ENCODE peak calls at places on chromosome 17, in six cellular contexts. One of them, this sample, is unnamed.

GRCh38 chr17:823501-823902 is 41.3 kb downstream of the MRM3 start:
- DNase-seq in left lung: no peak
- DNase-seq in thoracic aorta: no peak
- DNase-seq in tibial nerve: no peak
- DNase-seq in body of pancreas: no peak
- DNase-seq in CD8-positive, alpha-beta T cell: no peak
- DNase-seq in this sample: no peak

GRCh38 chr17:17001076-17001777 is 29.3 kb upstream of the TNFRSF13B start:
- DNase-seq in left lung: no peak
- DNase-seq in thoracic aorta: no peak
- DNase-seq in tibial nerve: no peak
- DNase-seq in body of pancreas: no peak
- DNase-seq in CD8-positive, alpha-beta T cell: no peak
- DNase-seq in this sample: no peak

GRCh38 chr17:9003355-9004131 is 17.8 kb upstream of the NTN1 start:
- DNase-seq in left lung: no peak
- DNase-seq in thoracic aorta: no peak
- DNase-seq in tibial nerve: no peak
- DNase-seq in body of pancreas: no peak
- DNase-seq in CD8-positive, alpha-beta T cell: no peak
- DNase-seq in this sample: no peak

GRCh38 chr17:26818736-26819135 is 475.2 kb upstream of the WSB1 start:
- DNase-seq in left lung: no peak
- DNase-seq in thoracic aorta: no peak
- DNase-seq in tibial nerve: no peak
- DNase-seq in body of pancreas: no peak
- DNase-seq in CD8-positive, alpha-beta T cell: no peak
- DNase-seq in this sample: no peak

GRCh38 chr17:9360610-9361571 is 214.7 kb downstream of the STX8 start:
- DNase-seq in left lung: no peak
- DNase-seq in thoracic aorta: no peak
- DNase-seq in tibial nerve: no peak
- DNase-seq in body of pancreas: peak; percentile 34
- DNase-seq in CD8-positive, alpha-beta T cell: no peak
- DNase-seq in this sample: no peak

GRCh38 chr17:42135664-42136653 is 13.4 kb downstream of the HSPB9 start:
- DNase-seq in left lung: peak; percentile 89
- DNase-seq in thoracic aorta: no peak
- DNase-seq in tibial nerve: no peak
- DNase-seq in body of pancreas: peak; percentile 97
- DNase-seq in CD8-positive, alpha-beta T cell: no peak
- DNase-seq in this sample: no peak

GRCh38 chr17:64503821-64504768 is 2.0 kb downstream of the DDX5 start:
- DNase-seq in left lung: no peak
- DNase-seq in thoracic aorta: no peak
- DNase-seq in tibial nerve: no peak
- DNase-seq in body of pancreas: no peak
- DNase-seq in CD8-positive, alpha-beta T cell: no peak
- DNase-seq in this sample: no peak

GRCh38 chr17:37147301-37147812 is 198.6 kb downstream of the AATF start:
- DNase-seq in left lung: no peak
- DNase-seq in thoracic aorta: no peak
- DNase-seq in tibial nerve: no peak
- DNase-seq in body of pancreas: no peak
- DNase-seq in CD8-positive, alpha-beta T cell: no peak
- DNase-seq in this sample: no peak

GRCh38 chr17:34146440-34147043 is 108.5 kb upstream of the CCL2 start:
- DNase-seq in left lung: peak; percentile 54
- DNase-seq in thoracic aorta: no peak
- DNase-seq in tibial nerve: no peak
- DNase-seq in body of pancreas: peak; percentile 74
- DNase-seq in CD8-positive, alpha-beta T cell: peak; percentile 31
- DNase-seq in this sample: peak; percentile 32

GRCh38 chr17:8875416-8875815 is 7.9 kb upstream of the PIK3R6 start:
- DNase-seq in left lung: no peak
- DNase-seq in thoracic aorta: no peak
- DNase-seq in tibial nerve: no peak
- DNase-seq in body of pancreas: no peak
- DNase-seq in CD8-positive, alpha-beta T cell: no peak
- DNase-seq in this sample: no peak

GRCh38 chr17:59893617-59894100 is 738 bp downstream of the RPS6KB1 start:
- DNase-seq in left lung: no peak
- DNase-seq in thoracic aorta: no peak
- DNase-seq in tibial nerve: no peak
- DNase-seq in body of pancreas: no peak
- DNase-seq in CD8-positive, alpha-beta T cell: no peak
- DNase-seq in this sample: no peak

GRCh38 chr17:18866866-18867813 is 9.2 kb downstream of the PRPSAP2 start:
- DNase-seq in left lung: no peak
- DNase-seq in thoracic aorta: no peak
- DNase-seq in tibial nerve: no peak
- DNase-seq in body of pancreas: no peak
- DNase-seq in CD8-positive, alpha-beta T cell: no peak
- DNase-seq in this sample: no peak

GRCh38 chr17:1008008-1008761 is 11.3 kb downstream of the TIMM22 start:
- DNase-seq in left lung: no peak
- DNase-seq in thoracic aorta: no peak
- DNase-seq in tibial nerve: peak; percentile 57
- DNase-seq in body of pancreas: no peak
- DNase-seq in CD8-positive, alpha-beta T cell: no peak
- DNase-seq in this sample: no peak

GRCh38 chr17:4666296-4666695 is 24.8 kb upstream of the ALOX15 start:
- DNase-seq in left lung: no peak
- DNase-seq in thoracic aorta: no peak
- DNase-seq in tibial nerve: no peak
- DNase-seq in body of pancreas: no peak
- DNase-seq in CD8-positive, alpha-beta T cell: no peak
- DNase-seq in this sample: no peak

GRCh38 chr17:74385201-74385600 is 17.9 kb downstream of the GPR142 start:
- DNase-seq in left lung: no peak
- DNase-seq in thoracic aorta: no peak
- DNase-seq in tibial nerve: no peak
- DNase-seq in body of pancreas: no peak
- DNase-seq in CD8-positive, alpha-beta T cell: no peak
- DNase-seq in this sample: no peak

GRCh38 chr17:16178836-16179235 is 36.5 kb downstream of the NCOR1 start:
- DNase-seq in left lung: no peak
- DNase-seq in thoracic aorta: no peak
- DNase-seq in tibial nerve: no peak
- DNase-seq in body of pancreas: no peak
- DNase-seq in CD8-positive, alpha-beta T cell: no peak
- DNase-seq in this sample: no peak

GRCh38 chr17:9026741-9027140 is 5.4 kb downstream of the NTN1 start:
- DNase-seq in left lung: no peak
- DNase-seq in thoracic aorta: no peak
- DNase-seq in tibial nerve: no peak
- DNase-seq in body of pancreas: no peak
- DNase-seq in CD8-positive, alpha-beta T cell: no peak
- DNase-seq in this sample: no peak

GRCh38 chr17:80941743-80942211 is 49.9 kb upstream of the CHMP6 start:
- DNase-seq in left lung: peak; percentile 33
- DNase-seq in thoracic aorta: no peak
- DNase-seq in tibial nerve: no peak
- DNase-seq in body of pancreas: peak; percentile 13
- DNase-seq in CD8-positive, alpha-beta T cell: no peak
- DNase-seq in this sample: no peak

GRCh38 chr17:836154-836553 is 54.0 kb downstream of the MRM3 start:
- DNase-seq in left lung: no peak
- DNase-seq in thoracic aorta: no peak
- DNase-seq in tibial nerve: no peak
- DNase-seq in body of pancreas: no peak
- DNase-seq in CD8-positive, alpha-beta T cell: no peak
- DNase-seq in this sample: no peak

GRCh38 chr17:56880571-56880970 is 33.3 kb downstream of the TRIM25 start:
- DNase-seq in left lung: no peak
- DNase-seq in thoracic aorta: no peak
- DNase-seq in tibial nerve: no peak
- DNase-seq in body of pancreas: no peak
- DNase-seq in CD8-positive, alpha-beta T cell: no peak
- DNase-seq in this sample: no peak
- H3K4me1 ChIP-seq in left lung: no peaks in the 10 kb centered on the region
- H3K4me1 ChIP-seq in thoracic aorta: no peaks in the 10 kb centered on the region
- H3K4me1 ChIP-seq in tibial nerve: no peaks in the 10 kb centered on the region
- H3K4me1 ChIP-seq in body of pancreas: no peaks in the 10 kb centered on the region
- H3K4me1 ChIP-seq in CD8-positive, alpha-beta T cell: no peaks in the 10 kb centered on the region
- H3K4me1 ChIP-seq in this sample: no peaks in the 10 kb centered on the region

GRCh38 chr17:76956846-76957540 is 88.8 kb downstream of the MGAT5B start:
- DNase-seq in left lung: no peak
- DNase-seq in thoracic aorta: no peak
- DNase-seq in tibial nerve: no peak
- DNase-seq in body of pancreas: no peak
- DNase-seq in CD8-positive, alpha-beta T cell: no peak
- DNase-seq in this sample: no peak

GRCh38 chr17:76955191-76955590 is 87.0 kb downstream of the MGAT5B start:
- DNase-seq in left lung: no peak
- DNase-seq in thoracic aorta: no peak
- DNase-seq in tibial nerve: no peak
- DNase-seq in body of pancreas: no peak
- DNase-seq in CD8-positive, alpha-beta T cell: no peak
- DNase-seq in this sample: no peak

GRCh38 chr17:76961869-76962268 is 93.7 kb downstream of the MGAT5B start:
- DNase-seq in left lung: no peak
- DNase-seq in thoracic aorta: no peak
- DNase-seq in tibial nerve: no peak
- DNase-seq in body of pancreas: no peak
- DNase-seq in CD8-positive, alpha-beta T cell: no peak
- DNase-seq in this sample: no peak

GRCh38 chr17:76957600-76958464 is 89.6 kb downstream of the MGAT5B start:
- DNase-seq in left lung: no peak
- DNase-seq in thoracic aorta: no peak
- DNase-seq in tibial nerve: no peak
- DNase-seq in body of pancreas: no peak
- DNase-seq in CD8-positive, alpha-beta T cell: no peak
- DNase-seq in this sample: no peak

DNA sequence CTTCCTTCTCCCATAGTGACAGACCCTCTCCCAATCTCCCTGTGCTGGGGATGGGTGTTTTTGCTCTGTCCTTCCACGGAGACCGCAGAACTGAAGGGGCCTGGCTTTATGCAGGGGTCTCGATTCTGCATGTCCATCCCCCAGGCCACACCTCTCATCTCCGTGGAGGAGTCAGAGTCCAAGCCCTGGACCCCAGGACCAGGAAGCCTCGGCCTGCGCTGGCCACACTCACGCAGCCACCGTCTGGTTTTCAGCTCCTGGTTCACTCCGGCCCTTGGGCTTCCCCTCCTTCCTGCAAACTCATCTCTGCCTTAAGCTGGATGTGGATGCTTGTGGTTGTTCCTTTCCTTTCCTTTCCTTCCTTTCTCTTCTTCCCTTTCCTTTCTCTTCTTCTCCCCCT is 90.8 kb downstream of the MGAT5B start:
- DNase-seq in left lung: no peak
- DNase-seq in thoracic aorta: no peak
- DNase-seq in tibial nerve: no peak
- DNase-seq in body of pancreas: no peak
- DNase-seq in CD8-positive, alpha-beta T cell: no peak
- DNase-seq in this sample: no peak
- H3K27me3 ChIP-seq in left lung: no peaks in the 10 kb centered on the region
- H3K27me3 ChIP-seq in thoracic aorta: no peaks in the 10 kb centered on the region
- H3K27me3 ChIP-seq in tibial nerve: peaks cover 38% of the 10 kb centered on the region
- H3K27me3 ChIP-seq in body of pancreas: no peaks in the 10 kb centered on the region
- H3K27me3 ChIP-seq in CD8-positive, alpha-beta T cell: no peaks in the 10 kb centered on the region
- H3K27me3 ChIP-seq in this sample: no peaks in the 10 kb centered on the region

DNA sequence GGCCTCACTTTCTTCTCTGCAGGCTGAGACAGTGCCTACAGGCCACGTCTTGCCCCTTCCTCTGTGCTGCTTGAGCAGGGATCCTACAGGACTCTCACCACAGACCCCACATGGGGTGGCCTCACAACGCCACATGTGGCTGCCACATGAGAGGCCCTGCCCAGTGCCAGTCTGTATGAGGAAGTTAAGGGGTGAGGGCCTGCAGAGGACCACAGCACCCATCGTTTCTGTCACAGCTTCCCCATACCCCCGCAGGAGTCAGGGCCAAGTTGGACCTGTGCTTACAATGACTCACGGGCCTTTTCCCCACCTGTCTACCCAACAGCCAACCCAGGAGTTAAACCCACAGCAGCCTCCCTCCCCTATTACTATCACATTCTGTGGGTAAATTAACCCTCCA is 2.9 kb upstream of the GSDMB start:
- DNase-seq in left lung: no peak
- DNase-seq in thoracic aorta: no peak
- DNase-seq in tibial nerve: no peak
- DNase-seq in body of pancreas: no peak
- DNase-seq in CD8-positive, alpha-beta T cell: peak; percentile 34
- DNase-seq in this sample: no peak
- H3K4me1 ChIP-seq in left lung: peaks cover 11% of the 10 kb centered on the region
- H3K4me1 ChIP-seq in thoracic aorta: peaks cover 2% of the 10 kb centered on the region
- H3K4me1 ChIP-seq in tibial nerve: peaks cover 25% of the 10 kb centered on the region
- H3K4me1 ChIP-seq in body of pancreas: peaks cover 17% of the 10 kb centered on the region
- H3K4me1 ChIP-seq in CD8-positive, alpha-beta T cell: peaks cover 81% of the 10 kb centered on the region
- H3K4me1 ChIP-seq in this sample: peaks cover 84% of the 10 kb centered on the region

GRCh38 chr17:72587156-72587555 is 466.3 kb downstream of the SOX9 start:
- DNase-seq in left lung: no peak
- DNase-seq in thoracic aorta: no peak
- DNase-seq in tibial nerve: no peak
- DNase-seq in body of pancreas: no peak
- DNase-seq in CD8-positive, alpha-beta T cell: no peak
- DNase-seq in this sample: no peak

GRCh38 chr17:72590382-72590781 is 469.6 kb downstream of the SOX9 start:
- DNase-seq in left lung: no peak
- DNase-seq in thoracic aorta: no peak
- DNase-seq in tibial nerve: no peak
- DNase-seq in body of pancreas: no peak
- DNase-seq in CD8-positive, alpha-beta T cell: no peak
- DNase-seq in this sample: no peak

GRCh38 chr17:72588561-72588960 is 467.7 kb downstream of the SOX9 start:
- DNase-seq in left lung: no peak
- DNase-seq in thoracic aorta: no peak
- DNase-seq in tibial nerve: no peak
- DNase-seq in body of pancreas: no peak
- DNase-seq in CD8-positive, alpha-beta T cell: no peak
- DNase-seq in this sample: no peak

GRCh38 chr17:72588961-72589360 is 468.1 kb downstream of the SOX9 start:
- DNase-seq in left lung: peak; percentile 66
- DNase-seq in thoracic aorta: no peak
- DNase-seq in tibial nerve: no peak
- DNase-seq in body of pancreas: peak; percentile 94
- DNase-seq in CD8-positive, alpha-beta T cell: no peak
- DNase-seq in this sample: peak; percentile 62

DNA sequence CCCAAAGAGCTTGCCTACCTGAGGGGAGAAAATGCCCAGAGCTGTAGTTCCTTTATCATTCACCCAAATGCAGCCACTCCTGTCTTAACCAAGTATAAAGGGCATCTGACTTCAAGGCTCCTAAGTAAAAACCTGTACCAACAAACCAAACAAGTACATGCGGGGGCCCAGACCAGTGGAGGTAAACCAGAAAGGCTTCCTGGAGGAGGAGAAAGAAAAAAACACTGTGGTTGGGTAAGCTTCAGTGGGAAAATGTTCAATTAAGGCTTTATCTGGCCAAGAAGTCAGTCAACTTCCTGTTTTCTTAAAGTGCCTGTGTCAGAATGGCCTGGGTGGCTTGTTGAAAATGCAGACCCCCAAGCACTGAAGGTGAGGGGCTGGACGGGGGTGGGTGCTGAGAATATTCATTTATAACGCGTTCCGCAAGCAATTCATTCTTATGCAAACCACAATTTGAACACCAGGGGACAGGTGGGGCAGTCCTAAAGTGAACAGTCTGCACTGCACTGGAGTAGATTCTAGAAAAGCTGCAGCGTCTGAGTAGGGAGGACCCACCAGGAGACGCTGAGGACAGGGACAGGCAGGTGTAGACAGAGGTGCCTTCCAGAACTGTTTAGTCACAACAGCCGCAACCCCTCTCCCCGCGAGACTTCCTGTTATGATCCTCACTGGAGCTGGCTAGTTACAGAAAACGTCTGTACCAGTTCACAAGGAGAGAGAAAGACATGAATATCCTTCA is 467.1 kb downstream of the SOX9 start:
- DNase-seq in left lung: no peak
- DNase-seq in thoracic aorta: no peak
- DNase-seq in tibial nerve: no peak
- DNase-seq in body of pancreas: peak; percentile 45
- DNase-seq in CD8-positive, alpha-beta T cell: no peak
- DNase-seq in this sample: no peak
- H3K27me3 ChIP-seq in left lung: peaks cover 11% of the 10 kb centered on the region
- H3K27me3 ChIP-seq in thoracic aorta: no peaks in the 10 kb centered on the region
- H3K27me3 ChIP-seq in tibial nerve: peaks cover 7% of the 10 kb centered on the region
- H3K27me3 ChIP-seq in body of pancreas: no peaks in the 10 kb centered on the region
- H3K27me3 ChIP-seq in CD8-positive, alpha-beta T cell: no peaks in the 10 kb centered on the region
- H3K27me3 ChIP-seq in this sample: peaks cover under 1% of the 10 kb centered on the region

This sample was measured in CD4-positive, alpha-beta memory T cell.